ENCODE peak calls at places on chromosomes 5 and 9, in six cellular contexts. J, M, Y, V, W and U are unnamed samples. For H3K9me3, the result is how much of the 10 kb centered on the place peaks cover.

GRCh38 chr5:144468542-144468941 is 297.9 kb downstream of the KCTD16 start:
- DNase-seq in J (no peak), M (no peak), Y (no peak), V (no peak), W (no peak), U (no peak)

GRCh38 chr5:102910240-102911226 is 155.4 kb downstream of the PAM start:
- DNase-seq in J (peak), M (no peak), Y (no peak), V (no peak), W (no peak), U (no peak)

GRCh38 chr9:117466111-117466510 is 51.3 kb upstream of the ASTN2 start:
- DNase-seq in J (no peak), M (no peak), Y (no peak), V (no peak), W (no peak), U (no peak)

GRCh38 chr5:175663191-175664184 is 5.6 kb downstream of the HRH2 start:
- DNase-seq in J (no peak), M (no peak), Y (no peak), V (no peak), W (no peak), U (no peak)

GRCh38 chr5:29085142-29085541 is 2046.8 kb upstream of the CDH9 start:
- DNase-seq in J (peak), M (no peak), Y (no peak), V (peak), W (no peak), U (no peak)

GRCh38 chr5:29822499-29822898 is 1371.0 kb upstream of the CDH6 start:
- DNase-seq in J (no peak), M (no peak), Y (no peak), V (no peak), W (no peak), U (no peak)

GRCh38 chr9:81613002-81613750 is 76.2 kb downstream of the TLE1 start:
- DNase-seq in J (no peak), M (peak), Y (no peak), V (peak), W (no peak), U (no peak)

GRCh38 chr9:3880851-3881250 is 355.1 kb upstream of the RFX3 start:
- DNase-seq in J (peak), M (no peak), Y (no peak), V (no peak), W (no peak), U (peak)

GRCh38 chr9:116629700-116630099 is 57.4 kb upstream of the TRIM32 start:
- DNase-seq in J (no peak), M (no peak), Y (no peak), V (no peak), W (no peak), U (no peak)

GRCh38 chr5:159415301-159415937 is 85.1 kb upstream of the IL12B start:
- DNase-seq in J (no peak), M (no peak), Y (no peak), V (peak), W (no peak), U (no peak)

GRCh38 chr9:130847306-130848217 is 12.5 kb downstream of the ABL1 start:
- DNase-seq in J (peak), M (peak), Y (no peak), V (peak), W (no peak), U (peak)

GRCh38 chr9:130845254-130845653 is 10.2 kb downstream of the ABL1 start:
- DNase-seq in J (no peak), M (no peak), Y (no peak), V (no peak), W (no peak), U (no peak)

GRCh38 chr9:130844028-130844427 is 9.0 kb downstream of the ABL1 start:
- DNase-seq in J (no peak), M (peak), Y (no peak), V (no peak), W (no peak), U (no peak)

GRCh38 chr9:130846487-130847305 is 11.6 kb downstream of the ABL1 start:
- DNase-seq in J (peak), M (no peak), Y (no peak), V (no peak), W (no peak), U (peak)

DNA sequence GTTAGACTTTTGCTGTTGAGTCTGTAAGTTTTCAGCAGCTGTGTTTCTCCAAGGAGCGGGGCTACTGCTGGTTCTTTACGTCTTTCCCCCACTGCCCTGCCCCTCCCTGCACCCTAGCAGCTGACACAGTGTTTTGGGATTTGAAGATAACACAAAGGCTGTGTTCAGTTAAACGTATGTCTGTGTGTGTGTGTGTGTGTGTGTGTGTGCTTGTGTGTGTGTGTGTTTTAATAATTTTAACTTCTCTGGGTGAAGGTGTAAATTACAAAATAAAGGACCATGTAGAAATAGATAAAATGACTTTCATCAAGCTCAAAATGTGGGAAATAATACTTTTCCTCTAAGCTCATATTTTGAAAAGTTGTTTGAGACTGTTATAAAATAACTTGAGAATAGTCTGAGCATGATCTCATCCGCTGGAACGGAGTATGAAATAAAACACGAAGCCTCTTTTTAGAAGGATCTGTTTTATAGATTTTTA is 10.9 kb downstream of the ABL1 start:
- DNase-seq in J (peak), M (no peak), Y (no peak), V (peak), W (no peak), U (peak)
- H3K4me3 ChIP-seq in J (peak), M (no peak), Y (peak), V (no peak), W (no peak), U (peak)

GRCh38 chr5:22779499-22779898 is 73.6 kb downstream of the CDH12 start:
- DNase-seq in J (no peak), M (no peak), Y (no peak), V (no peak), W (no peak), U (no peak)
- H3K9me3 ChIP-seq in J (under half), M (under half), Y (under half), V (under half), W (under half), U (under half)

DNA sequence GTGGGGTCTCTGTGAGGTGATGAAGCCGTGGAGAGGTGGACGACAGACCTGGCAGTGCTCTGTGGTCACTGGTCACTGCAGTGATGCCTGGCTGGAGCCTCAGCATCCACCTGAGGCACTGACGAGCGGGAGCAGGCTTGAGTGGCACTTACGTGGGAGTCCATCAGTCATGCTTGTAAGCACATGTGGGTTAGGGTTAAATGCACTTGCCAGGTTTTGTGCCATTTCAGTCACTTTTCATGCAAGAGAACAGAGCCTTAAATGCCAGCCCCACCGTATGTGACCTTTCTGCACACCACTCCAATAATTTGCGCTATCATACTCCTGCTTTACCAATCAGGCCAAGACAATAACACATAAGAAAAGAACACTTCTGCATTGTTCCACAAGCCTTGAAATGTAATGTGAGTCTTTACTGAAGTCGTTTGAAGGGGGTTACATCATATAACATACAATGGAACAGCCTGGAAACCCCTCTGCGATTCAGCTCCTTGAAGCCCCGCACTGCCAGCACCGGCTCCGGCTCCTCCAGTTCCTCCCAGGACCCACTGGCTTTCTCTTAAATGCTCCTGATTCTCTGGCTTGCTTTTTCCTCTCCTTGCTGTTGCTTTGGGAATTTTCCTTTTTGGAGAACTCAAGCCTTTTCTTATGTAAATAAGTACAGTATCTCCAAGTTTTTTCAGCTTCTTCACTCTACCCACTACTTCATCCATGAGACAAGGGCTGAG is 59.4 kb upstream of the CTXN3 start:
- DNase-seq in J (no peak), M (no peak), Y (no peak), V (no peak), W (no peak), U (no peak)
- H3K4me3 ChIP-seq in J (no peak), M (no peak), Y (no peak), V (no peak), W (no peak), U (no peak)

GRCh38 chr9:126461029-126461428 is 134.4 kb downstream of the MVB12B start:
- DNase-seq in J (no peak), M (no peak), Y (no peak), V (no peak), W (no peak), U (no peak)
- H3K9me3 ChIP-seq in J (under half), M (under half), Y (under half), V (under half), W (under half), U (under half)